ENCODE peak calls at places on chromosomes 2 and 18, in nine cellular contexts. G is RWPE1, S is HepG2, X is AG09309, W is psoas muscle, R is nephron progenitor cell, O is BJ, U is GM20000, B is uterus. N is an unnamed sample.

GRCh38 chr2:200664770-200665494 is 79.1 kb downstream of the AOX1 start:
- DNase-seq in G (no peak), S (no peak), X (no peak), W (no peak), R (no peak), O (no peak), U (no peak), B (no peak), N (no peak)

GRCh38 chr18:79930020-79930642 is 21.3 kb downstream of the SLC66A2 start:
- DNase-seq in G (no peak), S (no peak), X (no peak), W (no peak), R (no peak), O (no peak), U (no peak), B (no peak), N (no peak)

GRCh38 chr18:54717673-54718435 is 110.4 kb upstream of the RAB27B start:
- DNase-seq in G (no peak), S (no peak), X (no peak), W (no peak), R (peak), O (no peak), U (peak), B (no peak), N (no peak)

GRCh38 chr2:88832992-88833389 is 141.5 kb downstream of the RPIA start:
- DNase-seq in G (no peak), S (no peak), X (no peak), W (no peak), R (no peak), O (no peak), U (no peak), B (no peak), N (no peak)

GRCh38 chr18:13386891-13387801 is 168.6 kb downstream of the LDLRAD4 start:
- DNase-seq in G (no peak), S (no peak), X (no peak), W (no peak), R (no peak), O (no peak), U (no peak), B (no peak), N (no peak)

GRCh38 chr2:8581601-8582041 is 100.2 kb upstream of the ID2 start:
- DNase-seq in G (no peak), S (peak), X (no peak), W (no peak), R (no peak), O (no peak), U (no peak), B (no peak), N (no peak)

GRCh38 chr2:138209009-138209408 is 244.7 kb downstream of the HNMT start:
- DNase-seq in G (peak), S (no peak), X (no peak), W (no peak), R (no peak), O (no peak), U (no peak), B (no peak), N (no peak)

GRCh38 chr2:96144481-96145027 is 686 bp downstream of the DUSP2 start:
- DNase-seq in G (peak), S (no peak), X (no peak), W (peak), R (no peak), O (no peak), U (peak), B (no peak), N (no peak)

GRCh38 chr18:3397786-3398185 is 52.2 kb upstream of the TGIF1 start:
- DNase-seq in G (no peak), S (no peak), X (no peak), W (no peak), R (no peak), O (no peak), U (no peak), B (no peak), N (no peak)

GRCh38 chr2:153595939-153596338 is 117.4 kb upstream of the RPRM start:
- DNase-seq in G (no peak), S (no peak), X (no peak), W (no peak), R (no peak), O (no peak), U (no peak), B (no peak), N (no peak)

GRCh38 chr2:73359915-73360697 is 25.5 kb upstream of the ALMS1 start:
- DNase-seq in G (no peak), S (no peak), X (no peak), W (no peak), R (no peak), O (no peak), U (no peak), B (no peak), N (no peak)

GRCh38 chr2:85681354-85681728 is 12.8 kb upstream of the GNLY start:
- DNase-seq in G (no peak), S (no peak), X (no peak), W (peak), R (no peak), O (no peak), U (no peak), B (peak), N (no peak)

GRCh38 chr2:130814931-130815680 is 21.6 kb upstream of the ARHGEF4 start:
- DNase-seq in G (no peak), S (no peak), X (no peak), W (no peak), R (no peak), O (no peak), U (no peak), B (no peak), N (no peak)

GRCh38 chr2:182406221-182406620 is 20.6 kb downstream of the PDE1A start:
- DNase-seq in G (no peak), S (no peak), X (peak), W (no peak), R (no peak), O (no peak), U (no peak), B (no peak), N (no peak)

GRCh38 chr2:153059338-153060052 is 341.1 kb downstream of the ARL6IP6 start:
- DNase-seq in G (peak), S (peak), X (no peak), W (no peak), R (no peak), O (no peak), U (no peak), B (no peak), N (no peak)

GRCh38 chr2:225797394-225797793 is 397.9 kb downstream of the NYAP2 start:
- DNase-seq in G (no peak), S (no peak), X (no peak), W (no peak), R (no peak), O (no peak), U (no peak), B (no peak), N (no peak)
- TF ChIP-seq CTCF in G (no peak), S (no peak), X (no peak), W (no peak), R (no peak), O (no peak), U (no peak), B (no peak), N (peak)

GRCh38 chr18:63523660-63524059 is 18.5 kb upstream of the SERPINB12 start:
- DNase-seq in G (no peak), S (no peak), X (no peak), W (no peak), R (no peak), O (no peak), U (no peak), B (no peak), N (no peak)
- TF ChIP-seq CTCF in G (no peak), S (no peak), X (peak), W (no peak), R (no peak), O (no peak), U (no peak), B (no peak), N (no peak)

DNA sequence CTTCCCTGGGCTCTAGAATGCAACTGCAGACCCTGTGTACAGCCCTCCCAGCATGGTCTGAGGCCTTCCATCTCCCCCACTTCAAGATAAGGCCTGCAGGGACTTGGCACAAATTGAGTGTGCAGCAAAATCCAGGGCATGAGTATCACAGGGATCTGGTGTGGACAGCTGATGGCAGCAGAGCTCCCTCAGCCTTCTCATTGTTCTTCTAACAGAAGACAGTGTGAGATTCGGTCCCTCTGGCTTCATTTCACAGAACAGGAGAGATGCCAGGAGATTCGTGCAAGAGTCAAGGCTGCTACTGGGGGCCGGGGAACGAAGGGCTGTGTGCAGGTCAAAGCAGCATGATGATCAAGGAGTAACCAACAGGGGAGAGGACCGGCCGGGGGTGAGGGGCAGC is 85.8 kb downstream of the UXS1 start:
- DNase-seq in G (no peak), S (no peak), X (no peak), W (no peak), R (no peak), O (no peak), U (no peak), B (no peak), N (no peak)
- TF ChIP-seq CTCF in G (peak), S (peak), X (peak), W (no peak), R (no peak), O (peak), U (no peak), B (no peak), N (peak)

DNA sequence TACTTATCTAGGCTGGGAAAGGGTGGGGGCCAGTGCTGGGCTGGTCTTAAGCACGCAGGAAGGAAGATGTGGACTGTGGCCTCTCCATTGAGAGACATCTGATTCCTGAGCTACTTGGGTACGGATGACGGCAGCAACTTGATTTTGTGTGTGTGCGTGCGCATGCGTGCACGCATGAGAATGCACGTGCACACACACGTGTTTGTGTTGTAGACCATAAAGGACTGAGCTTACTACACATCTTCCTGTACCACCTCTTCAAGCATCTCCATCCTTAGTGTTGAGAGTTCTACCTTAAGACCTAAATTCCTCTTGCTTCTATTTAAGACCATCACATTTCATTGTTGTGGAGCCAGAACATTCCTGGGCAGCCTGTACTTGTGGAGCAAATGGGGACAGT is 9.5 kb downstream of the WNT6 start:
- DNase-seq in G (no peak), S (no peak), X (no peak), W (no peak), R (no peak), O (no peak), U (no peak), B (no peak), N (no peak)
- TF ChIP-seq CTCF in G (no peak), S (no peak), X (no peak), W (no peak), R (no peak), O (no peak), U (no peak), B (no peak), N (no peak)

GRCh38 chr2:240556553-240557100 is 1.2 kb downstream of the ANKMY1 start:
- DNase-seq in G (no peak), S (peak), X (no peak), W (peak), R (peak), O (no peak), U (peak), B (no peak), N (no peak)
- TF ChIP-seq CTCF in G (peak), S (peak), X (peak), W (no peak), R (peak), O (peak), U (peak), B (peak), N (peak)

DNA sequence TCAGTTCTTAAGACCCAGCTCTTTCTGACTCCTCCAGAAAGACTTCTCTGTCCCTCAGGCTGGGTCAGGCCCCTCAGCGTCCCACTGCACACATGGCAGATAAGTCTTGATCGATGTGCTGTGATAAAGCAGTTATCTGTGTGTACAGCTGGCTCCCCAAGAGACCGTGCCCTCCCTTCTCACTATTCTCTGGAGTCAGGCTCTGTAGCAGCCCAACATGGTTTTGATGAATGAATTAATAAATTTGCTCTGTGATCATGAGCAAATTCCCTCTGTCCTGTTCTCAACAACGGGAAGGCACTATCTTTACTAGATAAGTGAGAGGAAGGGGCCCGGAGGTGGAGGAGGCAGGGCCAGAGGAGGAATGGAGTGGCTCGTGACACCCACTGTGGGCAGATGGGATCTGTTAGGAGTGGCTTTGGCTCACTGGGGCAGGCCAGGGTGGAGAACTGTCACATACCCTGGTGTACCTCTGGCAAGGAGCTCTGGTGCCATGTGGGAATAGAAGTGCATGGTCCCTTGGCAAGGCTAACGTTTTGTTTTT is 48.3 kb downstream of the ZFP36L2 start:
- DNase-seq in G (no peak), S (no peak), X (no peak), W (peak), R (no peak), O (no peak), U (no peak), B (no peak), N (no peak)
- TF ChIP-seq CTCF in G (no peak), S (no peak), X (no peak), W (no peak), R (no peak), O (no peak), U (no peak), B (no peak), N (no peak)

DNA sequence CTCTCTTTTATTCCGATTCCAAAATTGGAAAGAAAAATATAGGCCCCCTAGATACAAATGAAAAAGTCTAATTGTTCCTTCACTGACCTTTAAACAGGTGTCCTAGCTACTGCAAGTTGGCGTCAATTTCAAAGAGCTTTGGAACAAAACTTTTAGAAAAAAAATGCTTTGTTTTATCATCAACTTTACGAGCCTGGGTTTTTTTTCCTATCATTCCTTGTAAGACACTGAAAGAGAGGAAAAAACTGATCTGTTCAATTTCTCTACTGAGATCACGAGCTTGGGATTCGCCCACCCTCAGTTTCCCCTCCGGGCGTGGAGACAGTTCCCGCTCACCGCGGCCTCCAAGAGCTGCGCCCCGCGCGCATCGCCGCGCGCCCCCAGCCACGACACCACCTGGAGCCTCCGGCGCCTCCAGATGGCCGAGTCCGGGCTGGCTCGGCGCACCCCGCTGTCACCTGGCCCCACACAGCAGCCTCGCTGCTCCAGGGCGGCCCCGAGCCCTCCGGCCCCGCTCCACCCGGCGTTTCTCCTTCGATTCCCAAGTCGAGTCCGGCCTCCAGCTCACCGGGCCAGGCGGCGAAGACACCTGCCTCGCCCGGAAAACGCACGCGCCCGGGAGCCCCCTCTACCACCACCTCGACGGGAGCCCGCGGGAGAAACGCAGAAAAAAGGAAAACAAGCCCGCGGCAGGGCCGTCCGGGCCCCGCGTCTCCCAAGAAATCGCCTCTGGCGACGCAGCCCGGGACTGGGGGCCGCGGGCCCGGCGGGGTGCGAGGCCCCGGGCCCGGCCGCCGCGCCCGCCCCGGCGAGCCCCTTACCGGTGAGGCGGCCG is 659 bp downstream of the TBC1D8 start:
- DNase-seq in G (no peak), S (no peak), X (no peak), W (peak), R (peak), O (no peak), U (peak), B (peak), N (peak)
- TF ChIP-seq CTCF in G (no peak), S (peak), X (no peak), W (no peak), R (no peak), O (no peak), U (no peak), B (no peak), N (no peak)

GRCh38 chr2:123935405-123935804 is 89.7 kb upstream of the CNTNAP5 start:
- DNase-seq in G (no peak), S (no peak), X (no peak), W (no peak), R (no peak), O (no peak), U (no peak), B (no peak), N (no peak)
- TF ChIP-seq CTCF in G (no peak), S (no peak), X (no peak), W (no peak), R (no peak), O (no peak), U (no peak), B (no peak), N (no peak)